ENCODE peak calls at places on chromosomes 7 and 10, in six cellular contexts. M, U, R, E, Z and L are unnamed samples.

GRCh38 chr7:9937944-9938631 is 1035.6 kb upstream of the PHF14 start:
- DNase-seq in M (no peak), U (no peak), R (no peak), E (no peak), Z (no peak), L (peak)

GRCh38 chr7:37833107-37833817 is 15.1 kb upstream of the NME8 start:
- DNase-seq in M (no peak), U (peak), R (peak), E (peak), Z (peak), L (peak)

GRCh38 chr10:117741524-117741923 is 199.0 kb downstream of the EMX2 start:
- DNase-seq in M (no peak), U (no peak), R (no peak), E (no peak), Z (no peak), L (no peak)

GRCh38 chr10:122939819-122940543 is 14.0 kb downstream of the C10orf88 start:
- DNase-seq in M (peak), U (no peak), R (no peak), E (no peak), Z (no peak), L (no peak)

GRCh38 chr7:6575246-6576023 is 1.8 kb upstream of the ZDHHC4 start:
- DNase-seq in M (no peak), U (no peak), R (no peak), E (no peak), Z (no peak), L (no peak)

GRCh38 chr7:26101471-26102151 is 50.4 kb upstream of the NFE2L3 start:
- DNase-seq in M (no peak), U (no peak), R (no peak), E (peak), Z (peak), L (no peak)

GRCh38 chr7:12493866-12494265 is 76.7 kb upstream of the SCIN start:
- DNase-seq in M (no peak), U (no peak), R (no peak), E (no peak), Z (no peak), L (no peak)

GRCh38 chr7:46247622-46248181 is 326.6 kb upstream of the IGFBP3 start:
- DNase-seq in M (no peak), U (no peak), R (no peak), E (no peak), Z (no peak), L (no peak)

GRCh38 chr7:111835066-111835465 is 272.8 kb upstream of the IMMP2L start:
- DNase-seq in M (peak), U (no peak), R (peak), E (no peak), Z (no peak), L (no peak)

GRCh38 chr7:18399624-18400235 is 95.8 kb upstream of the HDAC9 start:
- DNase-seq in M (no peak), U (no peak), R (no peak), E (no peak), Z (no peak), L (no peak)

GRCh38 chr10:9786576-9786975 is 1231.1 kb upstream of the CELF2 start:
- DNase-seq in M (peak), U (no peak), R (no peak), E (no peak), Z (no peak), L (no peak)

GRCh38 chr7:94276797-94277196 is 117.9 kb upstream of the COL1A2 start:
- DNase-seq in M (no peak), U (no peak), R (no peak), E (no peak), Z (peak), L (peak)

GRCh38 chr10:43968076-43968475 is 319.4 kb upstream of the ZNF32 start:
- DNase-seq in M (no peak), U (no peak), R (no peak), E (no peak), Z (no peak), L (no peak)

GRCh38 chr10:4820804-4821401 is 5.1 kb upstream of the AKR1E2 start:
- DNase-seq in M (no peak), U (no peak), R (no peak), E (no peak), Z (peak), L (no peak)

GRCh38 chr10:32446701-32447406 is 914 bp downstream of the CCDC7 start:
- DNase-seq in M (no peak), U (no peak), R (no peak), E (no peak), Z (peak), L (no peak)

GRCh38 chr7:66756859-66757258 is 16.3 kb downstream of the RABGEF1 start:
- DNase-seq in M (no peak), U (no peak), R (no peak), E (no peak), Z (no peak), L (no peak)

GRCh38 chr7:46174192-46174572 is 253.1 kb upstream of the IGFBP3 start:
- DNase-seq in M (no peak), U (no peak), R (no peak), E (no peak), Z (no peak), L (no peak)

GRCh38 chr7:122886357-122887081 is at the start of gene CADPS2:
- DNase-seq in M (peak), U (no peak), R (peak), E (peak), Z (peak), L (peak)

GRCh38 chr10:91598211-91598981 is 34.5 kb downstream of the PPP1R3C start:
- DNase-seq in M (no peak), U (no peak), R (no peak), E (no peak), Z (peak), L (peak)

GRCh38 chr7:113113912-113114311 is 4.4 kb downstream of the SMIM30 start:
- DNase-seq in M (no peak), U (no peak), R (peak), E (no peak), Z (no peak), L (peak)

GRCh38 chr7:74355091-74355490 is 65.9 kb downstream of the CLIP2 start:
- DNase-seq in M (peak), U (no peak), R (no peak), E (no peak), Z (peak), L (peak)

GRCh38 chr7:5567810-5568209 is 144.2 kb upstream of the TNRC18 start:
- DNase-seq in M (no peak), U (no peak), R (no peak), E (no peak), Z (no peak), L (no peak)

GRCh38 chr10:98262571-98262970 is 5.4 kb downstream of the LOXL4 start:
- DNase-seq in M (no peak), U (no peak), R (peak), E (no peak), Z (peak), L (peak)

GRCh38 chr10:103855424-103855823 is at the start of gene SH3PXD2A:
- DNase-seq in M (no peak), U (no peak), R (peak), E (peak), Z (no peak), L (peak)

GRCh38 chr7:51299391-51300133 is 17.0 kb downstream of the COBL start:
- DNase-seq in M (no peak), U (no peak), R (no peak), E (no peak), Z (no peak), L (no peak)

GRCh38 chr7:152436279-152437147 is 710 bp upstream of the KMT2C start:
- DNase-seq in M (peak), U (peak), R (peak), E (peak), Z (peak), L (peak)

GRCh38 chr7:148402159-148402558 is 188.4 kb upstream of the C7orf33 start:
- DNase-seq in M (no peak), U (no peak), R (no peak), E (no peak), Z (no peak), L (no peak)

GRCh38 chr7:47730135-47730534 is 148.2 kb upstream of the TNS3 start:
- DNase-seq in M (no peak), U (no peak), R (no peak), E (no peak), Z (no peak), L (no peak)

GRCh38 chr10:10366836-10367235 is 650.8 kb upstream of the CELF2 start:
- DNase-seq in M (no peak), U (no peak), R (no peak), E (no peak), Z (no peak), L (no peak)

DNA sequence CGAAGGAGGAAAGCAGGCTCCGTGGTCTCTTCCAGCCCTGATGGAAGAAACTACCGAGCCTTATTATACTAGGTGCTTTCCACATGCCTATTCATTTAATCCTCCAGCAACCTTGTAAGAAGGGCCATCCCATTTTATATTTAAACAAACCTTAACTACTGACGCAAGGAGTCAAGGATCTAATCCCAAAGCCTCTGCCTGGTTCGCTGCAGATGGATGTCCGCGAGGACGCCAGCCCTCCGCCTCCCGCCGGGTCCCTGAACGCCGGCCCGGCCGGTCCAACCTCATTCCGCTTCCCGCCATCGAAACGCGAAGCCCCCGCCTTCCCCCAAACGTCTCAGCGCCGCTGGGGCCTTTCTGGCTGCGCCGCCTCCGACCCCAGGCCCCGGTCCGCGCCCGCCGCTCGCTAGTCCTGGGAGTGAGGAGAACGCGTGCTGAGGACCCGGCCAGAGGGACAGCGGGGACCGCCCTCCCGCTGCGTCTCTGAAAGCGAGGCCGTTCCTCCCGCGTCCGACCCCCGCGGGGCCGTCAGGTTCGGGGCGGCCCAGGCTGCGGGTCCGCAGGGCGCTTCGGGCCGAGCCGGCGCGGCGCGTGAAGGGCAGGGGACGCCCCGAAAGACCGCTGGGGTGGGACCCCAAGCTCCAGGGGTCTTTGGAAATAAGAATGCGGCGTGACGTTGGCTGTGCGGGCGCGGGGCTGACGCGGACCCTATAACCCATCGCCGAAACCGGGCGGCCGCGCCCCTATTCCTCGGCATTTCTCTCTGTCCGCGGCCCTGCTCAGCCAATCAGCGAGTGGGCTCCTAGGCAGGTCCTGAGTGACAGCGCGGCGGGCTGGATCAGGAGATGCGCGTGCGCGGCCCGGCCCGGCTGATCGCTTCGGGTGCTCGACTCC is 448 bp upstream of the ATP6V0E2 start:
- DNase-seq in M (peak), U (peak), R (peak), E (peak), Z (peak), L (peak)
- TF ChIP-seq CTCF in M (no peak), U (no peak), R (no peak), E (no peak), Z (no peak), L (no peak)

GRCh38 chr7:774161-775109 is 47.4 kb upstream of the PRKAR1B start:
- DNase-seq in M (no peak), U (peak), R (peak), E (peak), Z (peak), L (peak)
- TF ChIP-seq CTCF in M (peak), U (peak), R (peak), E (peak), Z (peak), L (peak)

GRCh38 chr10:79049931-79050895 is 18.6 kb upstream of the ZMIZ1 start:
- DNase-seq in M (no peak), U (no peak), R (no peak), E (peak), Z (no peak), L (no peak)
- TF ChIP-seq CTCF in M (no peak), U (no peak), R (peak), E (no peak), Z (no peak), L (no peak)

GRCh38 chr10:72779874-72780273 is 87.9 kb downstream of the MCU start:
- DNase-seq in M (no peak), U (no peak), R (no peak), E (no peak), Z (no peak), L (no peak)

GRCh38 chr10:72790216-72790990 is 98.5 kb downstream of the MCU start:
- DNase-seq in M (no peak), U (no peak), R (no peak), E (no peak), Z (no peak), L (no peak)

GRCh38 chr10:72785422-72785818 is 93.5 kb downstream of the MCU start:
- DNase-seq in M (no peak), U (no peak), R (no peak), E (no peak), Z (no peak), L (no peak)

GRCh38 chr10:72783290-72783689 is 91.3 kb downstream of the MCU start:
- DNase-seq in M (no peak), U (no peak), R (no peak), E (no peak), Z (no peak), L (peak)

GRCh38 chr10:72784551-72785421 is 92.8 kb downstream of the MCU start:
- DNase-seq in M (peak), U (no peak), R (peak), E (peak), Z (peak), L (peak)
- TF ChIP-seq CTCF in M (no peak), U (no peak), R (no peak), E (no peak), Z (no peak), L (no peak)

GRCh38 chr10:17599089-17599488 is 18.1 kb downstream of the HACD1 start:
- DNase-seq in M (peak), U (no peak), R (no peak), E (no peak), Z (no peak), L (no peak)
- TF ChIP-seq CTCF in M (peak), U (no peak), R (peak), E (no peak), Z (peak), L (no peak)

DNA sequence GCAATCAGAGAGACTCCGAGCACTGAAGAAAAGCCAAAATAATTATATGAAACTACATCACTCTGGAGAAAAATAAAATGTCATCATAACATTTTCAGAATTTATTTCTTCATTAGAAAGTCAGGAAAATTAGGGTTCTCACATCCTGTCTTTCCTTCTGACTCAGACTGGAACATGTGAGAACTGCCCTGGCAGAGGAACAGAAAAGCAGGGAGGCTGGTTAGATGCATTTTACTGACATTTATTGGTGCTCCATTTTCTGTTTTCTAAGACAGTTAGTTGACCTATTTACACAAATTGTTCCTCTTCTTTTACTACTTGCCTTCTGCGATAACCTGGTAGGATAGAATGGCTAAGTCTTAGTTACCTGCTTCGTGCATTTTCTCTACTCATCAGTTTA is 58.6 kb upstream of the ANK3 start:
- DNase-seq in M (no peak), U (no peak), R (no peak), E (no peak), Z (no peak), L (no peak)
- TF ChIP-seq CTCF in M (no peak), U (no peak), R (no peak), E (no peak), Z (no peak), L (no peak)

GRCh38 chr7:134016223-134016941 is 110.8 kb upstream of the LRGUK start:
- DNase-seq in M (no peak), U (no peak), R (peak), E (peak), Z (peak), L (peak)
- TF ChIP-seq CTCF in M (peak), U (no peak), R (peak), E (peak), Z (peak), L (peak)

GRCh38 chr10:12719365-12719764 is 282.1 kb downstream of the CCDC3 start:
- DNase-seq in M (no peak), U (no peak), R (no peak), E (no peak), Z (peak), L (peak)

GRCh38 chr10:12720217-12720981 is 281.1 kb downstream of the CCDC3 start:
- DNase-seq in M (peak), U (no peak), R (peak), E (no peak), Z (peak), L (peak)

GRCh38 chr10:12721334-12721733 is 280.2 kb downstream of the CCDC3 start:
- DNase-seq in M (no peak), U (no peak), R (no peak), E (no peak), Z (no peak), L (no peak)

GRCh38 chr10:12716042-12716441 is 285.5 kb downstream of the CCDC3 start:
- DNase-seq in M (no peak), U (no peak), R (no peak), E (no peak), Z (no peak), L (no peak)

DNA sequence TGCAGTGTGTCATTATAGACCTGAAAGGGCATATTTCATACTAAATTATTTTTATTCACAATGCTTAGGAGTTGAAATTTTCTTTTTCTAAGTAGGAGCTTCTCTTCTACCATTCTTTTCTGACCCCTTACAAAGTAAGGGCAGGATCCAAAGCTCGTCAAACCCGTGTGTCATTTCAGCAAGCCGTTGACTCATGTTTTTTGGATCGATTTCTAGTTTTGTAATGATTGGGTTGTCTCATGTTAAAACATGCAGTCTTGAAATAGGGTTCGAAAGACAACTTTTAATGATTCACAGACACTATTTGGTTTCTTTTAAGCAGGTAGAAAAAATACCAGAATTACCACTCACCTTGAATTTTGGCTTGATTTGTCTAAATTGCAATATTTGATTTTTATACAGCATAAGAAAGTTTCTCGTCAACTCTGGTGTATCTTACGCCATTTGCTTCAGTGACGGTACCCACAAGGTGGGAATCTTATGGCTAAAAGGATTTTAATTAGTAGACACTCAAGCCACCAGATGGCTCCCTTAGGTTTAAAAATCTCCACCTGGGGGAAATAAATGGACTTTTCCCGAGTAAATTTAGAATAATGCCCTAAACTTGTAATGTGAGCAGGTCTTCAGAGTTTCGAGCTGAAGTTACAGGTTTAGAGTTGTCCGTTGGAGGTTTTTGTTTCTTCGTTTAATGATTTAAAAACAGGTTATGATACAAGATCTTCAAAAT is 283.4 kb downstream of the CCDC3 start:
- DNase-seq in M (no peak), U (no peak), R (no peak), E (no peak), Z (no peak), L (peak)
- TF ChIP-seq CTCF in M (no peak), U (no peak), R (no peak), E (no peak), Z (peak), L (no peak)

GRCh38 chr7:2431260-2431867 is 28.0 kb downstream of the CHST12 start:
- DNase-seq in M (no peak), U (peak), R (peak), E (no peak), Z (no peak), L (peak)
- TF ChIP-seq CTCF in M (peak), U (peak), R (peak), E (peak), Z (peak), L (peak)

GRCh38 chr7:7895754-7896153 is 72.8 kb upstream of the GLCCI1 start:
- DNase-seq in M (no peak), U (no peak), R (no peak), E (peak), Z (no peak), L (no peak)
- TF ChIP-seq CTCF in M (no peak), U (no peak), R (no peak), E (no peak), Z (no peak), L (no peak)